ENCODE peak calls at places on chromosomes 3 and 15, in nine cellular contexts. R is heart left ventricle, N is A549, Q is foreskin fibroblast, D is astrocyte of the spinal cord, H is neural crest cell, J is Panc1, X is GM12865, M is right lobe of liver. U is an unnamed sample.

GRCh38 chr3:115912372-115912771 is 289.1 kb downstream of the GAP43 start:
- DNase-seq in Q (peak), X (no peak), R (no peak), N (no peak), D (no peak), H (no peak), M (no peak), J (no peak), U (no peak)

GRCh38 chr3:57112206-57112605 is 51.7 kb downstream of the SPATA12 start:
- DNase-seq in D (no peak), Q (no peak), R (no peak), H (no peak), J (no peak), M (no peak), X (peak), N (peak), U (no peak)

GRCh38 chr15:51386960-51387698 is 45.7 kb downstream of the GLDN start:
- DNase-seq in Q (no peak), J (no peak), N (no peak), D (no peak), H (no peak), R (no peak), X (no peak), M (no peak), U (no peak)

GRCh38 chr3:30347679-30348216 is 258.7 kb upstream of the TGFBR2 start:
- DNase-seq in H (no peak), R (no peak), J (peak), M (no peak), X (peak), D (peak), N (no peak), Q (peak), U (no peak)

GRCh38 chr3:113773381-113773780 is 26.5 kb downstream of the ATP6V1A start:
- DNase-seq in M (no peak), R (no peak), Q (peak), N (no peak), X (no peak), D (peak), H (no peak), J (no peak), U (peak)

GRCh38 chr3:149042766-149043386 is 43.5 kb downstream of the HLTF start:
- DNase-seq in H (no peak), R (no peak), Q (peak), D (peak), J (no peak), M (no peak), N (no peak), X (peak), U (no peak)

GRCh38 chr15:23402544-23402943 is 44.5 kb downstream of the GOLGA6L2 start:
- DNase-seq in R (no peak), N (no peak), Q (no peak), X (no peak), M (no peak), J (no peak), D (no peak), H (no peak), U (no peak)

GRCh38 chr3:172404237-172404962 is 43.9 kb downstream of the GHSR start:
- DNase-seq in M (no peak), J (no peak), X (no peak), Q (no peak), H (no peak), N (no peak), D (no peak), R (no peak), U (no peak)

GRCh38 chr3:71160800-71161546 is 422.6 kb downstream of the FOXP1 start:
- DNase-seq in H (no peak), D (peak), M (no peak), J (no peak), Q (no peak), R (no peak), X (no peak), N (no peak), U (no peak)

GRCh38 chr3:65827076-65827475 is 211.6 kb downstream of the MAGI1 start:
- DNase-seq in D (no peak), J (no peak), H (no peak), Q (no peak), M (no peak), X (no peak), R (no peak), N (no peak), U (no peak)

GRCh38 chr3:79367803-79368202 is 400.0 kb downstream of the ROBO1 start:
- DNase-seq in R (no peak), J (no peak), N (no peak), H (no peak), Q (no peak), D (no peak), M (no peak), X (no peak), U (no peak)

GRCh38 chr3:51269466-51269865 is 115.6 kb upstream of the MANF start:
- DNase-seq in M (no peak), Q (peak), R (no peak), J (no peak), X (no peak), H (no peak), D (no peak), N (peak), U (no peak)

GRCh38 chr3:68468695-68469375 is 463.5 kb downstream of the TAFA4 start:
- DNase-seq in R (no peak), N (no peak), D (no peak), Q (no peak), H (no peak), X (no peak), M (no peak), J (no peak), U (no peak)

GRCh38 chr3:73625124-73625665 is 454 bp upstream of the PDZRN3 start:
- DNase-seq in D (peak), N (no peak), M (no peak), H (no peak), R (peak), Q (peak), X (no peak), J (no peak), U (no peak)

GRCh38 chr3:72181231-72181630 is 396.3 kb upstream of the PROK2 start:
- DNase-seq in N (no peak), H (no peak), X (no peak), R (no peak), M (no peak), Q (peak), J (no peak), D (no peak), U (no peak)

GRCh38 chr15:40150163-40150925 is 10.5 kb upstream of the BUB1B start:
- DNase-seq in N (peak), Q (peak), R (no peak), J (no peak), X (no peak), M (no peak), D (peak), H (no peak), U (no peak)

GRCh38 chr3:71307884-71308697 is 275.4 kb downstream of the FOXP1 start:
- DNase-seq in M (no peak), H (no peak), Q (peak), N (no peak), J (no peak), D (no peak), R (no peak), X (no peak), U (no peak)

GRCh38 chr3:17424137-17424536 is 318.3 kb downstream of the TBC1D5 start:
- DNase-seq in Q (peak), N (no peak), R (no peak), D (no peak), M (no peak), H (no peak), X (peak), J (no peak), U (peak)

GRCh38 chr3:52773361-52774065 is 2.8 kb upstream of the NEK4 start:
- DNase-seq in M (peak), J (no peak), N (no peak), Q (no peak), X (no peak), R (no peak), D (no peak), H (no peak), U (no peak)

GRCh38 chr3:2802429-2802828 is 307.7 kb downstream of the IL5RA start:
- DNase-seq in M (no peak), Q (no peak), R (no peak), J (no peak), N (no peak), H (no peak), D (no peak), X (peak), U (no peak)

GRCh38 chr15:72042054-72042453 is 75.9 kb downstream of the MYO9A start:
- DNase-seq in R (no peak), N (no peak), D (no peak), Q (no peak), J (no peak), M (no peak), H (no peak), X (no peak), U (no peak)

GRCh38 chr3:111236833-111237713 is 165.5 kb downstream of the NECTIN3 start:
- DNase-seq in J (no peak), X (no peak), Q (peak), N (peak), R (no peak), D (peak), H (no peak), M (no peak), U (no peak)

GRCh38 chr3:52870471-52870870 is 26.9 kb downstream of the STIMATE start:
- DNase-seq in M (no peak), R (no peak), Q (no peak), H (no peak), D (no peak), X (no peak), N (no peak), J (no peak), U (no peak)

GRCh38 chr3:124907957-124908356 is 20.8 kb upstream of the ITGB5 start:
- DNase-seq in N (no peak), D (no peak), R (no peak), J (no peak), Q (no peak), X (no peak), H (no peak), M (no peak), U (no peak)

GRCh38 chr15:45670061-45670460 is 35.2 kb downstream of the SQOR start:
- DNase-seq in N (no peak), H (no peak), J (no peak), X (no peak), R (no peak), M (no peak), D (no peak), Q (peak), U (peak)

GRCh38 chr15:86892774-86893449 is 813.2 kb downstream of the AGBL1 start:
- DNase-seq in M (no peak), X (no peak), D (peak), H (no peak), J (no peak), R (no peak), Q (no peak), N (no peak), U (no peak)

GRCh38 chr3:185866555-185866954 is 41.7 kb upstream of the IGF2BP2 start:
- DNase-seq in R (no peak), J (no peak), N (no peak), M (no peak), H (no peak), D (no peak), Q (no peak), X (no peak), U (no peak)

GRCh38 chr15:40843885-40844542 is at the start of gene SPINT1:
- DNase-seq in R (no peak), H (no peak), M (no peak), J (no peak), X (peak), D (no peak), N (no peak), Q (peak), U (no peak)

GRCh38 chr15:63420333-63420741 is 38.7 kb upstream of the CA12 start:
- DNase-seq in D (no peak), R (no peak), N (peak), H (no peak), M (no peak), X (peak), J (no peak), Q (peak), U (no peak)

GRCh38 chr15:66374179-66374578 is 12.5 kb upstream of the MAP2K1 start:
- DNase-seq in Q (no peak), M (no peak), D (no peak), H (no peak), X (no peak), J (no peak), R (no peak), N (no peak), U (no peak)

GRCh38 chr3:69671082-69671952 is 67.9 kb upstream of the MITF start:
- DNase-seq in J (no peak), X (peak), R (peak), H (peak), Q (peak), M (no peak), N (peak), D (peak), U (no peak)

GRCh38 chr3:65928110-65928509 is 110.6 kb downstream of the MAGI1 start:
- DNase-seq in X (no peak), D (no peak), R (no peak), M (no peak), J (no peak), N (no peak), H (no peak), Q (no peak), U (no peak)

GRCh38 chr3:160278210-160278609 is 53.0 kb downstream of the C3orf80 start:
- DNase-seq in X (no peak), Q (no peak), N (no peak), D (no peak), R (no peak), H (no peak), M (no peak), J (no peak), U (no peak)

GRCh38 chr3:108239082-108239481 is 16.9 kb upstream of the IFT57 start:
- DNase-seq in X (no peak), N (no peak), D (no peak), M (no peak), Q (no peak), H (no peak), J (no peak), R (no peak), U (no peak)

GRCh38 chr3:170419301-170420087 is 826 bp downstream of the CLDN11 start:
- DNase-seq in M (no peak), N (no peak), J (no peak), H (peak), D (peak), R (peak), Q (peak), X (no peak), U (no peak)

GRCh38 chr3:170420307-170420821 is 1.7 kb downstream of the CLDN11 start:
- DNase-seq in H (no peak), J (no peak), D (no peak), R (no peak), X (no peak), M (no peak), Q (no peak), N (no peak), U (no peak)

GRCh38 chr3:170417090-170417489 is 1.6 kb upstream of the CLDN11 start:
- DNase-seq in N (no peak), Q (no peak), H (no peak), D (no peak), J (no peak), R (no peak), M (no peak), X (no peak), U (no peak)

GRCh38 chr3:170421147-170421641 is 2.5 kb downstream of the CLDN11 start:
- DNase-seq in D (peak), X (no peak), H (no peak), R (no peak), Q (peak), J (no peak), N (no peak), M (no peak), U (no peak)

DNA sequence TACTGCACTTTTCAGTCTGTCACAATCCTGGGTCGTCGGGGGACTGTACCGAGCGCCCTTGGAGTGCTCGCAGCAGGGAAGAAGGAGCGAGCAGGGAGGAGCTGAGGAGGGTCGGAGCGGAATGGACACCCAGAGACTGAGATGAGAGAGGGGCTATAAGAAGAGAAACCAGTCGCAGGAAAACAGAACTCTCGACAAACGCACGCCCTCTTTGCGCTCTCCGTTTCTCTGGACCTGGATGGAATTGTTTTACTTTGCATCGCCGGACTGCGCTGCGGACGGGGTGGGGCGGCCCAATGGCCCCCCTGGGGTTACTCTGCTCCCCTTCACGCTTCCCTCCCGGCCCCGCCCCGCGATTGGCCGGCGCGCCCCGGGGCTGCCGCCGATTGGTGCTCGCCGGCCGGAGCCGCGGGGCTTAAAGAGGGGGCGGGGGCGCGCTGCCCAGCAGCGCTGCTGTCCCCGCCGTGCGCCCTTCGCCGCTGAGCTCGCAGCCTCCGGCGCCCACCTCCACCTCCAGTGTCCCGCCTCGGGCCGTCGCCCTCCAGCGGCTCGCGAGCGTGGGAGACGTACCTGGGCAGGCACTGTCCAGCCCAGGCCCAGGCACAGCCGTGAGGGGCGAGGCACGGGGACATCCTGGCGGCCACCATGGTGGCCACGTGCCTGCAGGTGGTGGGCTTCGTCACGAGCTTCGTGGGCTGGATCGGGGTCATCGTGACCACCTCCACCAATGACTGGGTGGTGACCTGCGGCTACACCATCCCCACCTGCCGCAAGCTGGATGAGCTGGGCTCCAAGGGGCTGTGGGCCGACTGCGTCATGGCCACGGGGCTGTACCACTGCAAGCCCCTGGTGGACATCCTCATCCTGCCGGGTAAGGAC is at the start of gene CLDN11:
- DNase-seq in X (no peak), M (no peak), N (no peak), D (peak), H (no peak), J (no peak), R (peak), Q (peak), U (no peak)
- TF ChIP-seq CTCF in X (peak), M (no peak), N (no peak), D (peak), H (no peak), J (no peak), R (no peak), Q (peak), U (peak)

DNA sequence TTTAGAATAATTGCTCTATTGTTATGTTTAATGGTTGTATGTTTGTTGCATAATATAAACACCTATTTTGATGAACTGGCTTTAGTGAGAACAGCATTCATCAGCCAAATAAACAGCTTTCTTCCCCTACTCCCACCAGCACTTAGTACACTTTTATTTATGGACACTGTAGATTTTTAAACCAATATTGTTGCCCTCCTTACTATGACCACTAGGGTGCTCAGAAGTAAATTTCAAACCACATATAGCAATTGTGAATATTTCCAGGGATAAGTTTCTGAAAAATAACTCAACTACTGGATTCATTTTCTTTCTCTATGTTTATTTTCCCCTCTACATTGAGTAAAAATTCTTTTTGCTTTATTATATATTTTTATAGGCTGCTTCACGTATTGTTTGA is 84.7 kb upstream of the PTX3 start:
- DNase-seq in J (no peak), D (no peak), X (no peak), Q (no peak), M (no peak), H (no peak), R (no peak), N (no peak), U (no peak)
- TF ChIP-seq CTCF in J (peak), D (peak), X (peak), Q (peak), M (no peak), H (peak), R (no peak), N (no peak), U (no peak)

DNA sequence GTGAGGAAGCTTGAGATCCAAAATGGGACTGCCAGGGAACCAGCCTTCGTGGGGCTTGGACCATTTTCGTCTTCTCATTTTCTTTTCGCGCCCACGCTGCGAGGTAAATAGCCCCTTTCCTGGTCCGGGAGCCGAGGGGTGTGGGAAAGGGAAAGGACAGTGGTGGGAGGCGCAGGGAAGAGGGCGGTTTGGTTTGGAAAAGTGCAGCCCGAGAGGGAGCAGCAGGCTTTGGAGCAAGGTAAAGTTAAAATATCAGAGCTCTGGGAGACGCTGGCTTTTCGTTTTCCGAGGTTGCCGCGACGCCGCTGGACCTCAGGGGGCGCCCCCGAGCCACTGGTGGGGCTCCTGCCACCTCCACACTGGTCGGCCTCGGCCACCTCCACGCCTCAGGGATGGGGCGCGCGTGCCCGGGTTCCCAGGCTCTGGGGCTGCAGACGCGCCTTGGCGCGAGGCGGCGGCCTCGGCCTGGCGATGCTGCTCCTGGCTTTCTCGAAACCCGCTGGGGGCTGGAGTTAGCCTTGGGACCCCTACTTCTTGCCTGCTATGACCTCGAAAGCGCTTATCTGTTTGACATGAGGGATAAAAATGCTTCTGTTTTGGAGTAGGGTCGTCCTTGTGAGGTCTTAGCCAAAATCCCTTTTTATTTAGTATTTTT is 3.2 kb downstream of the PTPRG start:
- DNase-seq in M (peak), J (no peak), Q (peak), D (peak), X (peak), N (no peak), H (peak), R (peak), U (peak)
- TF ChIP-seq CTCF in M (peak), J (peak), Q (peak), D (peak), X (peak), N (no peak), H (peak), R (peak), U (peak)

GRCh38 chr3:9500108-9501050 is 53.2 kb downstream of the LHFPL4 start:
- DNase-seq in J (no peak), X (peak), R (peak), Q (peak), M (no peak), N (peak), D (peak), H (peak), U (peak)
- TF ChIP-seq CTCF in J (peak), X (peak), R (peak), Q (peak), M (peak), N (peak), D (peak), H (peak), U (peak)

GRCh38 chr3:152910211-152910610 is 75.3 kb downstream of the P2RY1 start:
- DNase-seq in N (peak), J (no peak), Q (peak), X (peak), H (no peak), M (no peak), R (no peak), D (no peak), U (no peak)
- TF ChIP-seq CTCF in N (no peak), J (peak), Q (no peak), X (peak), H (no peak), M (no peak), R (no peak), D (no peak), U (peak)

GRCh38 chr3:166013073-166013679 is 176.0 kb upstream of the BCHE start:
- DNase-seq in J (peak), H (peak), M (no peak), R (no peak), X (peak), D (peak), Q (peak), N (peak), U (no peak)
- TF ChIP-seq CTCF in J (peak), H (peak), M (peak), R (no peak), X (peak), D (peak), Q (peak), N (peak), U (peak)

U was measured in AG09319.